ENCODE peak calls at places on chromosomes 2 and 18, in eight cellular contexts. O is OCI-LY7, S is mucosa of descending colon, D is upper lobe of left lung, M is lung, A is neural progenitor cell, R is fibroblast of pulmonary artery, F is endothelial cell of umbilical vein. Q is an unnamed sample.
A peak's percentile ranks its signal among the peaks of the same experiment; 100 is the strongest.

GRCh38 chr2:88170472-88170892 is 336 bp downstream of the THNSL2 start:
- DNase-seq in O (no peak), S (peak; percentile 49), D (peak; percentile 40), M (no peak), A (no peak), R (peak; percentile 33), F (no peak), Q (no peak)

GRCh38 chr2:70686577-70687460 is 81.2 kb downstream of the ADD2 start:
- DNase-seq in O (peak; percentile 3), S (no peak), D (no peak), M (no peak), A (peak; percentile 75), R (peak; percentile 60), F (no peak), Q (no peak)

GRCh38 chr2:237474511-237474911 is 12.5 kb upstream of the MLPH start:
- DNase-seq in O (no peak), S (peak; percentile 35), D (peak; percentile 59), M (no peak), A (no peak), R (no peak), F (no peak), Q (no peak)

GRCh38 chr2:152200562-152201465 is 25.3 kb upstream of the STAM2 start:
- DNase-seq in O (no peak), S (peak; percentile 72), D (peak; percentile 86), M (peak; percentile 77), A (peak; percentile 2), R (peak; percentile 93), F (peak; percentile 97), Q (no peak)

GRCh38 chr18:80107396-80107795 is 1.7 kb upstream of the ADNP2 start:
- DNase-seq in O (no peak), S (no peak), D (no peak), M (no peak), A (no peak), R (no peak), F (no peak), Q (no peak)

GRCh38 chr18:23053756-23054457 is 81.4 kb upstream of the CABLES1 start:
- DNase-seq in O (no peak), S (no peak), D (no peak), M (no peak), A (peak; percentile 78), R (peak; percentile 64), F (peak; percentile 43), Q (peak; percentile 19)

GRCh38 chr2:216713691-216714411 is 18.5 kb upstream of the IGFBP5 start:
- DNase-seq in O (no peak), S (no peak), D (no peak), M (no peak), A (no peak), R (peak; percentile 81), F (no peak), Q (no peak)

GRCh38 chr2:26384183-26384582 is 17.5 kb upstream of the DRC1 start:
- DNase-seq in O (no peak), S (no peak), D (no peak), M (no peak), A (no peak), R (no peak), F (no peak), Q (no peak)

GRCh38 chr2:174007010-174007409 is 41.8 kb upstream of the SP3 start:
- DNase-seq in O (no peak), S (no peak), D (no peak), M (no peak), A (no peak), R (no peak), F (no peak), Q (no peak)

GRCh38 chr2:199977984-199978415 is 22.6 kb downstream of the MAIP1 start:
- DNase-seq in O (no peak), S (peak; percentile 65), D (no peak), M (no peak), A (no peak), R (peak; percentile 52), F (peak; percentile 12), Q (no peak)

GRCh38 chr2:70960833-70961647 is 17.4 kb upstream of the ANKRD53 start:
- DNase-seq in O (no peak), S (peak; percentile 3), D (peak; percentile 12), M (peak; percentile 25), A (no peak), R (no peak), F (no peak), Q (no peak)

GRCh38 chr2:178478102-178478441 is 328 bp downstream of the FKBP7 start:
- DNase-seq in O (peak; percentile 42), S (peak; percentile 35), D (no peak), M (no peak), A (peak; percentile 30), R (peak; percentile 32), F (no peak), Q (no peak)

GRCh38 chr2:207156045-207156444 is 9.7 kb downstream of the KLF7 start:
- DNase-seq in O (no peak), S (no peak), D (no peak), M (no peak), A (no peak), R (no peak), F (no peak), Q (no peak)

GRCh38 chr2:71545572-71546274 is 92.4 kb downstream of the DYSF start:
- DNase-seq in O (peak; percentile 68), S (peak; percentile 67), D (peak; percentile 42), M (no peak), A (peak; percentile 80), R (peak; percentile 82), F (peak; percentile 74), Q (peak; percentile 50)

GRCh38 chr2:104406273-104406726 is 447.6 kb upstream of the POU3F3 start:
- DNase-seq in O (no peak), S (no peak), D (no peak), M (no peak), A (peak; percentile 3), R (no peak), F (no peak), Q (no peak)

GRCh38 chr18:8468911-8469310 is 140.3 kb upstream of the RAB12 start:
- DNase-seq in O (no peak), S (no peak), D (no peak), M (no peak), A (no peak), R (peak; percentile 35), F (peak; percentile 51), Q (no peak)

GRCh38 chr2:224122542-224122941 is 83.5 kb upstream of the SERPINE2 start:
- DNase-seq in O (no peak), S (no peak), D (no peak), M (no peak), A (no peak), R (no peak), F (peak; percentile 79), Q (no peak)

GRCh38 chr18:58402247-58402646 is 226.6 kb downstream of the ALPK2 start:
- DNase-seq in O (no peak), S (no peak), D (no peak), M (no peak), A (no peak), R (no peak), F (no peak), Q (no peak)

GRCh38 chr18:32469190-32469611 is 1.5 kb downstream of the GAREM1 start:
- DNase-seq in O (peak; percentile 55), S (peak; percentile 48), D (peak; percentile 47), M (peak; percentile 32), A (peak; percentile 48), R (peak; percentile 50), F (peak; percentile 12), Q (no peak)
- TF ChIP-seq CTCF in O (peak; percentile 27), S (no peak), D (no peak), M (no peak), A (peak; percentile 19), R (peak; percentile 35), F (no peak), Q (peak; percentile 39)

DNA sequence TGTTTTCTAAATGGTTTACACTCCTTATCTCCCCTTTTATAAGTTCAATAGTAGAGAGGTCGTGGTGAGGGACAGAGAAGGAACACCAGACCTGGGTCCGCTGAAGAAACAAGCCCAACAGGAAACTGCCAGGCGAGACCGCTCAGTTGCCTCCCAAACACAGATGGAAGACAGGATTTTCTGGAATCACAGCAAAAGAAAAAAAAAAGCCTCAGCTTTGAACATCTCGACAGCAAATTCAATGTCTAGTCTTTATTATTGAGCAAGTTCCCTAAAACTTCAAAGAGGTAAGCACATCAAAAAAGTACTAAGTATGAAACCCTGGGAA is 33.5 kb upstream of the GNAL start:
- DNase-seq in O (no peak), S (no peak), D (no peak), M (no peak), A (no peak), R (no peak), F (no peak), Q (no peak)
- TF ChIP-seq CTCF in O (peak; percentile 51), S (no peak), D (no peak), M (no peak), A (no peak), R (no peak), F (no peak), Q (no peak)

DNA sequence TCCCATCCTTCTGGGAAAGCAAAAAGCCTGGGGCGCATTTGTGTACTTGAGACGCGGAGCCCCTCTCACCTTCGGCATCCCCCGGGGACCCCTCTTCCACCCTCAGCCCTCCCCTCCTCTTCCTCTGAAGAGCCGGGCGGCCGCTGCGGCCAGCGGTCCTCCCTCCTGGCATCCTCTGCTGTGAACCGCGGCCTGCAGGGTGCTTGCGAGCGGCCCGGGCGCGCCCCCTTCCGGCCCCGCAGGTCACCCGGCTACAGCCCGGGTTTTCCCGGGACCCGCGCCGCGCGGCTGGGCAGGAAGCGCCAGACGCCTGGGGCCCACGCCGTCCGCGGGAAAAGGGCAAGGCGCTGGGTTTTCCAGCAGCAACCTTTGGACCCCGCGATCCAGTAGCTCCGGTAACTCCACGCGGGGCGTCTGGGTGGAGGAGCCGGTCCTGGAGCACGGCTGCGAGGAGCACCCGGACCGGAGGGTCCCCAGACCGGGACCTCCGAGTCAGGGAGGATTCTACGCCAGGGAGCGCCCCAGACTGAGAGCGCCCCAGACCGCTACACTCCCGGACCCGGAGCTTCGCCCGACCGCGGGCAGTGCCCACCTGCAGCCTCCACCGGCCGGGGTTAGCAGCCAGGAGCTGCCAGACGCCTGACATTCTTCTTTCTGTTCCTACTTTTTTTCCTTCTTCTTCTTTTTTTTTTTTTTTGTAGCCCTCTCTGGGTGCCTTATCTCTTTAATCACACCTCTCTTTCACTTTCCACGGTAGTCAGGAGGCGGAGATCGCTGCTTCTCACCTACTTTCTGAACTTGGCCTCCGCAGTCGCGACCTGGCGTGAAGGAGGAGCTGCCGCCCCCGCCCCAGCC is at the start of gene IL18R1:
- DNase-seq in O (peak; percentile 4), S (peak; percentile 80), D (peak; percentile 91), M (peak; percentile 75), A (peak; percentile 89), R (peak; percentile 80), F (peak; percentile 71), Q (peak; percentile 68)
- TF ChIP-seq CTCF in O (peak; percentile 59), S (peak; percentile 81), D (peak; percentile 80), M (peak; percentile 65), A (peak; percentile 86), R (peak; percentile 25), F (peak; percentile 72), Q (peak; percentile 89)

DNA sequence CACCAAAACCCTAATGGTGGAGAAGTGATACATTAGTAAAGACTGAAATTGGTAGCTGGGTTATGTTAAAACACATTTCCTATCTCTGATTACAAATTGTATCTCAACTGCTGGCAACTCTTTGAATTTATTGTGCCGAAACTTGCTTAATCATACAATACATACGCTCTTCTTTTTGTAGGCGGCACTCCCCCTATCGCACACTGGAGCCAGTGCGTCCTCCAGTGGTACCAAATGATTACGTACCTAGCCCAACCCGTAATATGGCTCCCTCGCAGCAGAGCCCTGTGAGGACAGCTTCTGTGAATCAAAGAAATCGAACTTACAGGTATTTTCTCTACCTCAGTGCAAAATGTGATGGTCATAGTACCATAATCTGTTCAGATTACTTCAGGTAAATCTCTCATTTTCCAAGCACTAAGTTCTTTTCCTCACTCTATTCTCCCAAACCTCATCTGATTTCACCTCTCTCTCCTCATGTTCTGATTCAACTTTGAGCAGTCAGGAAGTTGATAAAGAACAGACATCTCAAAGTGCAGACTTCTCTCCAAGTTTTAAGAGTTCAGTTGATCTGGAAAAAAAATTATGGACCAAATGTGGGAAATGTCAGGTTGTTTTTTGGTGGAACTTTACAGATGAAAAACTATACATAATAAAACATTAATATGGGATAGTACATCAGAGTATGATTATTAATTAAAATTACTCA is 66.5 kb downstream of the ABI2 start:
- DNase-seq in O (no peak), S (no peak), D (no peak), M (no peak), A (peak; percentile 25), R (peak; percentile 20), F (no peak), Q (no peak)
- TF ChIP-seq CTCF in O (peak; percentile 63), S (no peak), D (no peak), M (no peak), A (peak; percentile 53), R (no peak), F (no peak), Q (peak; percentile 29)